ENCODE peak calls at places on chromosome 13, in four cellular contexts. M is ascending aorta, D is fibroblast of lung, K is lower leg skin. O is an unnamed sample.

GRCh38 chr13:30153871-30154426 is 153.4 kb downstream of the KATNAL1 start:
- DNase-seq in M (no peak), D (peak; percentile 32), K (no peak), O (no peak)

GRCh38 chr13:43306364-43306763 is 283.0 kb downstream of the DNAJC15 start:
- DNase-seq in M (no peak), K (no peak), D (no peak), O (no peak)

GRCh38 chr13:47146136-47146535 is 249.3 kb upstream of the HTR2A start:
- DNase-seq in M (no peak), D (peak; percentile 83), K (no peak), O (peak; percentile 15)

GRCh38 chr13:93244918-93245280 is 18.3 kb downstream of the GPC6 start:
- DNase-seq in K (no peak), M (no peak), D (peak; percentile 86), O (peak; percentile 58)

GRCh38 chr13:44347905-44348304 is 25.7 kb upstream of the SERP2 start:
- DNase-seq in K (no peak), D (no peak), M (no peak), O (no peak)

GRCh38 chr13:27171244-27171829 is at the start of gene USP12:
- DNase-seq in D (peak; percentile 24), K (no peak), M (no peak), O (no peak)

GRCh38 chr13:61765940-61766666 is 350.5 kb upstream of the PCDH20 start:
- DNase-seq in K (no peak), D (no peak), M (no peak), O (no peak)

GRCh38 chr13:110023729-110024645 is 237.6 kb upstream of the IRS2 start:
- DNase-seq in K (no peak), D (no peak), M (peak; percentile 30), O (peak; percentile 56)

GRCh38 chr13:27450921-27451461 is 627 bp upstream of the MTIF3 start:
- DNase-seq in K (no peak), D (peak; percentile 66), M (no peak), O (peak; percentile 55)

GRCh38 chr13:60654405-60654804 is 257.4 kb downstream of the TDRD3 start:
- DNase-seq in K (no peak), M (no peak), D (peak; percentile 13), O (peak; percentile 46)

GRCh38 chr13:96792188-96792587 is 202.1 kb downstream of the OXGR1 start:
- DNase-seq in M (no peak), K (no peak), D (no peak), O (no peak)

GRCh38 chr13:98503175-98504028 is 73.5 kb downstream of the STK24 start:
- DNase-seq in M (no peak), K (no peak), D (peak; percentile 28), O (peak; percentile 28)

GRCh38 chr13:24744247-24744646 is 19.7 kb upstream of the RNF17 start:
- DNase-seq in D (no peak), K (no peak), M (no peak), O (no peak)

GRCh38 chr13:24747248-24748151 is 16.5 kb upstream of the RNF17 start:
- DNase-seq in K (no peak), D (peak; percentile 15), M (no peak), O (peak; percentile 15)

GRCh38 chr13:24745861-24746617 is 17.9 kb upstream of the RNF17 start:
- DNase-seq in M (no peak), D (peak; percentile 1), K (no peak), O (no peak)

GRCh38 chr13:24745516-24745860 is 18.5 kb upstream of the RNF17 start:
- DNase-seq in M (no peak), D (no peak), K (no peak), O (no peak)

GRCh38 chr13:24746618-24747247 is 17.2 kb upstream of the RNF17 start:
- DNase-seq in D (peak; percentile 12), K (no peak), M (no peak), O (no peak)
- TF ChIP-seq CTCF in D (no peak), K (no peak), M (no peak), O (no peak)

GRCh38 chr13:78608254-78608704 is 4.9 kb upstream of the POU4F1 start:
- DNase-seq in K (no peak), D (no peak), M (no peak), O (no peak)

GRCh38 chr13:78609464-78610205 is 6.3 kb upstream of the POU4F1 start:
- DNase-seq in M (no peak), K (no peak), D (no peak), O (no peak)

GRCh38 chr13:78607409-78608253 is 4.3 kb upstream of the POU4F1 start:
- DNase-seq in K (no peak), D (no peak), M (no peak), O (no peak)

GRCh38 chr13:78610381-78610883 is 7.1 kb upstream of the POU4F1 start:
- DNase-seq in D (peak; percentile 4), M (no peak), K (no peak), O (peak; percentile 27)

GRCh38 chr13:78608705-78609463 is 5.5 kb upstream of the POU4F1 start:
- DNase-seq in D (no peak), M (no peak), K (no peak), O (no peak)
- H3K4me3 ChIP-seq in D (peak overlapping the region; percentile 62), M (peak overlapping the region; percentile 63), K (peak overlapping the region; percentile 53), O (peak overlapping the region; percentile 56)

DNA sequence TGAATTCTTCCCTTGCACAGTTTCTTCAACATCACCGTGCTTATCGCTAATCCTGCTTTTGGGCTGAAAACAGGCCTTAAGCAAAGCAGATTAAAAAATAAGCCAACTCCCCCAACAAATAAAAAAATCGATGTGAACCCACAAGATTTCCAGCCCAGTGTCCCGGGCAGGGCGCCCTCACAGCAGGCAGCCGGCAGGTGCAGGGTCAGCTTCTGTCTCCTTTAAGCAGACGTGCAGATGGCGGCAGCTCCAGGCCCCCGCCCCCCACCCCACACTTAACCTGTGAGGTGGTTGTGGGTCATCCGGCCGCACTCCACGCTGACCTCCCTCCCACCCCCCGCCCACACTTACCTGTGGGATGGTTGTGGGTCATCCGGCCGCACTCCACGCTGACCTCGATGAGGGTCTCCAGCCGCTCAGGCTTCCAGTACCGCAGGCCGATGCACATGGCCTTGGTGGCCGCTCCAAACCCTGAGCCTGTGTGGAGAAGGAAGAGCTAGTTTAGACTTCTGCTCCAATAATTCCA is 19.8 kb downstream of the ADPRHL1 start:
- DNase-seq in K (no peak), D (no peak), M (no peak), O (no peak)
- TF ChIP-seq CTCF in K (no peak), D (no peak), M (no peak), O (no peak)

GRCh38 chr13:28532226-28533048 is 37.5 kb upstream of the FLT1 start:
- DNase-seq in M (no peak), D (no peak), K (peak; percentile 23), O (peak; percentile 2)

GRCh38 chr13:28533441-28534166 is 38.7 kb upstream of the FLT1 start:
- DNase-seq in D (no peak), K (no peak), M (no peak), O (no peak)

GRCh38 chr13:28531956-28532225 is 37.0 kb upstream of the FLT1 start:
- DNase-seq in M (no peak), K (no peak), D (no peak), O (no peak)

GRCh38 chr13:28534210-28534609 is 39.3 kb upstream of the FLT1 start:
- DNase-seq in K (no peak), M (no peak), D (no peak), O (no peak)

GRCh38 chr13:28533049-28533436 is 38.1 kb upstream of the FLT1 start:
- DNase-seq in D (no peak), K (no peak), M (no peak), O (no peak)
- H3K4me3 ChIP-seq in D (peak overlapping the region; percentile 54), K (no peak overlapping the region), M (peak overlapping the region; percentile 59), O (peak overlapping the region; percentile 30)

GRCh38 chr13:63455938-63456337 is 2040.3 kb upstream of the PCDH20 start:
- DNase-seq in K (no peak), D (no peak), M (no peak), O (peak; percentile 6)
- TF ChIP-seq CTCF in K (no peak), D (no peak), M (no peak), O (peak; percentile 14)

GRCh38 chr13:111186305-111186930 is 71.3 kb downstream of the ARHGEF7 start:
- DNase-seq in M (no peak), D (no peak), K (no peak), O (no peak)

GRCh38 chr13:111181977-111182376 is 66.9 kb downstream of the ARHGEF7 start:
- DNase-seq in M (no peak), D (no peak), K (no peak), O (no peak)

GRCh38 chr13:111183087-111183645 is 68.1 kb downstream of the ARHGEF7 start:
- DNase-seq in M (no peak), K (no peak), D (no peak), O (no peak)

GRCh38 chr13:111183959-111184684 is 69.0 kb downstream of the ARHGEF7 start:
- DNase-seq in D (peak; percentile 20), K (no peak), M (no peak), O (no peak)

GRCh38 chr13:111184685-111185401 is 69.7 kb downstream of the ARHGEF7 start:
- DNase-seq in K (no peak), M (no peak), D (no peak), O (peak; percentile 71)
- H3K4me3 ChIP-seq in K (no peak overlapping the region), M (no peak overlapping the region), D (no peak overlapping the region), O (no peak overlapping the region)

GRCh38 chr13:73505487-73505886 is 446.7 kb downstream of the KLF5 start:
- DNase-seq in D (no peak), K (no peak), M (no peak), O (peak; percentile 25)
- TF ChIP-seq CTCF in D (no peak), K (no peak), M (no peak), O (no peak)

GRCh38 chr13:99991806-99992242 is 10.2 kb downstream of the ZIC2 start:
- DNase-seq in D (no peak), K (no peak), M (no peak), O (no peak)
- H3K4me3 ChIP-seq in D (no peak overlapping the region), K (no peak overlapping the region), M (no peak overlapping the region), O (no peak overlapping the region)